ENCODE peak calls at places on chromosomes 6 and 20, in five cellular contexts. A is psoas muscle, D is upper lobe of right lung, Y is GM12864, E is tibial nerve. W is an unnamed sample.

GRCh38 chr6:42013134-42013516 is 37.2 kb upstream of the TAF8 start:
- DNase-seq in A (no peak), D (no peak), Y (no peak), E (no peak), W (no peak)

GRCh38 chr20:61771805-61772350 is 293.8 kb downstream of the TAF4 start:
- DNase-seq in A (no peak), D (no peak), Y (no peak), E (no peak), W (peak; percentile 65)

GRCh38 chr6:26246553-26246952 is 118.4 kb upstream of the BTN3A2 start:
- DNase-seq in A (no peak), D (no peak), Y (no peak), E (no peak), W (no peak)

GRCh38 chr6:80607814-80608391 is 501.4 kb downstream of the BCKDHB start:
- DNase-seq in A (no peak), D (no peak), Y (no peak), E (peak; percentile 41), W (no peak)

GRCh38 chr6:32845381-32845884 is 1.6 kb upstream of the PSMB8 start:
- DNase-seq in A (no peak), D (no peak), Y (no peak), E (no peak), W (no peak)

GRCh38 chr20:58127731-58128130 is 100.7 kb downstream of the ANKRD60 start:
- DNase-seq in A (no peak), D (peak; percentile 25), Y (no peak), E (peak; percentile 55), W (peak; percentile 100)

GRCh38 chr20:2757001-2757400 is 43.4 kb downstream of the CPXM1 start:
- DNase-seq in A (no peak), D (no peak), Y (no peak), E (no peak), W (no peak)

GRCh38 chr6:14165091-14165490 is 47.5 kb downstream of the CD83 start:
- DNase-seq in A (no peak), D (no peak), Y (no peak), E (no peak), W (no peak)

GRCh38 chr6:37555040-37555781 is 55.5 kb upstream of the CCDC167 start:
- DNase-seq in A (no peak), D (no peak), Y (no peak), E (no peak), W (no peak)

DNA sequence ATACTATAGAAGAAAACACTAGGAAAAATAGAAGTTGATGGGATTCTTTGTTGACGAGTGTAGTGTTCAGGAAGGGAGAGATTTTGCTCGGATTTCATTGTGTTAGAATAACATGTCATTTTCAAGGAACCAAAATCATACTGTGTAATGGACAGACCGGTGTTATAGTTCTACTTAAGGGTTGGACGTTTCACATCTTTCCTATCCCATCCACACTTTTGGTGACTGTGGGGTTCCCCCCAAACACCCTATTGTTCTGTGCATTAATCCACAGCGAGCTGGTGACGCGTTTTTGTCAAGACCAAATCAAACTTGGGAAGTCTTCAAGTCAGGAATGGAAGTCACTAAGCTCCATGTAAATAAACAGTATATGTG is 43.3 kb downstream of the TRIM27 start:
- DNase-seq in A (no peak), D (no peak), Y (no peak), E (no peak), W (no peak)
- H3K4me3 ChIP-seq in A (peak overlapping the region; percentile 64), D (peak overlapping the region; percentile 50), Y (peak overlapping the region; percentile 64), E (peak overlapping the region; percentile 35), W (peak overlapping the region; percentile 50)

GRCh38 chr6:116365743-116366142 is 5.0 kb upstream of the DSE start:
- DNase-seq in A (no peak), D (no peak), Y (no peak), E (no peak), W (no peak)

GRCh38 chr6:116364361-116364760 is 6.4 kb upstream of the DSE start:
- DNase-seq in A (no peak), D (no peak), Y (no peak), E (no peak), W (no peak)

GRCh38 chr6:116362287-116362686 is 8.5 kb upstream of the DSE start:
- DNase-seq in A (no peak), D (no peak), Y (no peak), E (no peak), W (no peak)

GRCh38 chr6:116366740-116367275 is 3.9 kb upstream of the DSE start:
- DNase-seq in A (no peak), D (no peak), Y (no peak), E (no peak), W (no peak)

DNA sequence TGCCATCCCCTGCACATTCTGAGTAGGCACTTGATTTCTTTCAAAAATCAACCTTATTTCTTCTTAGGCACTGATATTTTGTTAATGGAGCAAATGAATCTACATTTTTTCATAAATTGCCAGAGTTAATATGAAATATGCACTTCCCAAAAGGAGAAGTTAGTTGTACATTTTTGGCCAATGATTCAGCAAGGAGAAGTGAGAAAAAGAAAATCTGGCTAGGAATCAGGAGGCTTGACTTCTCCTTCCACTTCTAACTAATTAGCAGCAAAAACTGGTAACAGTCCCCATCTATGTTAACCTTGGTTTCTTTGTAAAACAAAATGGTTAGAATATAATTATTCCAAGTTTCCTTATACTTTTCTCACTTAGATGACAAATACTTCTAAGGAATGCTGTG is 7.0 kb upstream of the DSE start:
- DNase-seq in A (no peak), D (no peak), Y (no peak), E (no peak), W (no peak)
- H3K4me3 ChIP-seq in A (no peak overlapping the region), D (no peak overlapping the region), Y (no peak overlapping the region), E (no peak overlapping the region), W (no peak overlapping the region)

GRCh38 chr6:29011276-29011734 is 6.2 kb upstream of the ZNF311 start:
- DNase-seq in A (peak; percentile 55), D (no peak), Y (no peak), E (peak; percentile 26), W (no peak)
- H3K4me3 ChIP-seq in A (peak overlapping the region; percentile 60), D (peak overlapping the region; percentile 45), Y (peak overlapping the region; percentile 39), E (peak overlapping the region; percentile 15), W (peak overlapping the region; percentile 32)

GRCh38 chr20:47220161-47220582 is 136.3 kb downstream of the ZMYND8 start:
- DNase-seq in A (peak; percentile 49), D (no peak), Y (no peak), E (no peak), W (no peak)

GRCh38 chr20:47217482-47218446 is 138.7 kb downstream of the ZMYND8 start:
- DNase-seq in A (peak; percentile 3), D (no peak), Y (no peak), E (no peak), W (no peak)

GRCh38 chr20:47213960-47214359 is 142.5 kb downstream of the ZMYND8 start:
- DNase-seq in A (no peak), D (no peak), Y (no peak), E (no peak), W (no peak)

GRCh38 chr20:47215653-47216397 is 140.7 kb downstream of the ZMYND8 start:
- DNase-seq in A (peak; percentile 8), D (no peak), Y (no peak), E (no peak), W (no peak)

GRCh38 chr20:47216819-47217410 is 139.6 kb downstream of the ZMYND8 start:
- DNase-seq in A (no peak), D (no peak), Y (no peak), E (no peak), W (no peak)
- H3K4me3 ChIP-seq in A (no peak overlapping the region), D (no peak overlapping the region), Y (no peak overlapping the region), E (no peak overlapping the region), W (no peak overlapping the region)